ENCODE peak calls at places on chromosomes 6 and 20, in nine cellular contexts. J is testis; C is breast epithelium; Z is pancreas; X is bronchial epithelial cell; R is right lobe of liver; A is activated T-cell treated with anti-CD3 and anti-CD28 coated beads, Interleukin-2, amount 50 U/mL, for 4 hours; W is substantia nigra; B is ELF-1. P is an unnamed sample.

GRCh38 chr6:10073326-10073725 is 341.5 kb downstream of the TFAP2A start:
- DNase-seq in R (no peak), J (no peak), A (no peak), X (no peak), Z (no peak), W (no peak), C (no peak), B (no peak), P (no peak)

GRCh38 chr20:22248052-22248667 is 336.2 kb downstream of the FOXA2 start:
- DNase-seq in R (no peak), C (no peak), X (peak), B (peak), A (no peak), J (peak), Z (no peak), W (no peak), P (no peak)

GRCh38 chr6:91572855-91573254 is 986.0 kb upstream of the MAP3K7 start:
- DNase-seq in B (no peak), X (no peak), A (no peak), J (no peak), R (no peak), C (no peak), W (no peak), Z (no peak), P (no peak)

GRCh38 chr20:45470939-45471338 is 1.4 kb downstream of the WFDC2 start:
- DNase-seq in R (no peak), Z (no peak), B (peak), C (no peak), A (no peak), J (peak), X (no peak), W (no peak), P (no peak)

GRCh38 chr6:139784222-139784769 is 409.8 kb upstream of the CITED2 start:
- DNase-seq in W (no peak), J (no peak), R (no peak), X (no peak), C (no peak), A (no peak), B (no peak), Z (no peak), P (no peak)

GRCh38 chr6:107101661-107102413 is 13.5 kb downstream of the BEND3 start:
- DNase-seq in J (no peak), W (no peak), R (no peak), A (no peak), Z (no peak), X (no peak), B (no peak), C (no peak), P (no peak)

GRCh38 chr20:25032065-25032477 is 25.9 kb downstream of the ACSS1 start:
- DNase-seq in W (peak), B (no peak), Z (no peak), A (no peak), J (peak), X (no peak), R (no peak), C (no peak), P (no peak)

GRCh38 chr6:167670938-167671338 is 155.8 kb upstream of the AFDN start:
- DNase-seq in A (no peak), R (no peak), X (no peak), C (no peak), B (no peak), Z (no peak), J (no peak), W (no peak), P (no peak)

GRCh38 chr20:37531856-37532255 is 4.2 kb upstream of the BLCAP start:
- DNase-seq in Z (no peak), R (no peak), A (no peak), X (no peak), B (no peak), W (no peak), J (peak), C (no peak), P (no peak)

GRCh38 chr6:4155848-4156466 is 20.6 kb upstream of the ECI2 start:
- DNase-seq in A (peak), W (peak), J (peak), B (peak), Z (peak), R (no peak), C (peak), X (peak), P (peak)

GRCh38 chr20:48751871-48752270 is 75.9 kb downstream of the PREX1 start:
- DNase-seq in X (no peak), Z (no peak), B (no peak), C (no peak), R (no peak), J (no peak), A (no peak), W (no peak), P (no peak)

GRCh38 chr20:1830240-1830639 is 65.0 kb upstream of the SIRPA start:
- DNase-seq in B (peak), C (no peak), A (no peak), R (no peak), W (peak), J (peak), Z (peak), X (peak), P (no peak)

GRCh38 chr6:105509506-105510331 is 106.8 kb upstream of the PREP start:
- DNase-seq in B (peak), R (no peak), J (no peak), Z (no peak), X (no peak), W (no peak), C (no peak), A (no peak), P (no peak)

GRCh38 chr6:101079696-101080270 is 198.7 kb upstream of the ASCC3 start:
- DNase-seq in Z (no peak), C (no peak), W (no peak), B (no peak), X (no peak), A (no peak), R (no peak), J (no peak), P (no peak)

GRCh38 chr6:36204068-36204753 is 7.7 kb downstream of the BRPF3 start:
- DNase-seq in J (no peak), Z (no peak), C (no peak), B (no peak), A (no peak), X (no peak), W (no peak), R (no peak), P (no peak)

GRCh38 chr6:87636313-87636712 is 46.4 kb downstream of the ORC3 start:
- DNase-seq in B (no peak), W (no peak), X (no peak), A (no peak), J (no peak), R (no peak), Z (no peak), C (no peak), P (no peak)

GRCh38 chr20:33291830-33292355 is 8.9 kb downstream of the BPIFB1 start:
- DNase-seq in W (peak), X (peak), J (peak), R (no peak), B (peak), A (peak), Z (peak), C (no peak), P (peak)

P was measured in NCI-H2171.